ENCODE peak calls at places on chromosomes 13 and 19, in six cellular contexts. N is brain microvascular endothelial cell, E is T follicular helper cell, W is GF-D8, Z is PC-3, T is AG04450. X is an unnamed sample.

GRCh38 chr13:114124921-114125320 is 7.5 kb downstream of the RASA3 start:
- DNase-seq in N (peak; percentile 70), E (peak; percentile 64), W (peak; percentile 29), Z (peak; percentile 55), T (peak; percentile 58), X (no peak)

GRCh38 chr19:39237200-39238184 is 7.3 kb downstream of the IFNL3 start:
- DNase-seq in N (no peak), E (no peak), W (peak; percentile 19), Z (peak; percentile 52), T (no peak), X (no peak)

GRCh38 chr19:7917292-7918061 is 2.7 kb upstream of the SNAPC2 start:
- DNase-seq in N (peak; percentile 29), E (peak; percentile 39), W (peak; percentile 6), Z (peak; percentile 75), T (no peak), X (peak; percentile 31)

GRCh38 chr13:37067874-37068273 is 8.4 kb upstream of the SUPT20H start:
- DNase-seq in N (no peak), E (no peak), W (no peak), Z (no peak), T (no peak), X (no peak)

GRCh38 chr13:50268500-50268899 is 253.3 kb downstream of the KCNRG start:
- DNase-seq in N (no peak), E (no peak), W (no peak), Z (no peak), T (no peak), X (no peak)

GRCh38 chr19:12676384-12676792 is 5.3 kb downstream of the DHPS start:
- DNase-seq in N (peak; percentile 74), E (peak; percentile 73), W (peak; percentile 23), Z (peak; percentile 92), T (peak; percentile 27), X (peak; percentile 92)

GRCh38 chr19:19554074-19555023 is 16.3 kb downstream of the CILP2 start:
- DNase-seq in N (no peak), E (no peak), W (no peak), Z (peak; percentile 55), T (no peak), X (peak; percentile 27)

GRCh38 chr13:63643543-63643942 is 2227.9 kb upstream of the PCDH20 start:
- DNase-seq in N (no peak), E (no peak), W (no peak), Z (no peak), T (no peak), X (no peak)

GRCh38 chr13:98740131-98740530 is 12.3 kb downstream of the SLC15A1 start:
- DNase-seq in N (no peak), E (no peak), W (no peak), Z (no peak), T (no peak), X (no peak)

GRCh38 chr13:76016799-76017198 is 380.7 kb downstream of the LMO7 start:
- DNase-seq in N (peak; percentile 54), E (no peak), W (no peak), Z (peak; percentile 67), T (no peak), X (no peak)

GRCh38 chr13:24923305-24923640 is 159.3 kb downstream of the RNF17 start:
- DNase-seq in N (peak; percentile 43), E (no peak), W (peak; percentile 79), Z (peak; percentile 15), T (peak; percentile 47), X (no peak)

GRCh38 chr19:8585894-8586750 is 8.9 kb upstream of the MYO1F start:
- DNase-seq in N (no peak), E (peak; percentile 40), W (no peak), Z (peak; percentile 85), T (no peak), X (peak; percentile 64)

GRCh38 chr13:21522130-21522529 is 63.0 kb upstream of the ZDHHC20 start:
- DNase-seq in N (no peak), E (no peak), W (no peak), Z (no peak), T (no peak), X (no peak)

GRCh38 chr19:44553478-44554171 is 24.1 kb upstream of the CEACAM20 start:
- DNase-seq in N (peak; percentile 15), E (no peak), W (peak; percentile 67), Z (no peak), T (no peak), X (no peak)

GRCh38 chr13:27000686-27001085 is 170.9 kb downstream of the USP12 start:
- DNase-seq in N (no peak), E (no peak), W (no peak), Z (no peak), T (no peak), X (no peak)

GRCh38 chr19:8404391-8405151 is 8.5 kb upstream of the MARCHF2 start:
- DNase-seq in N (no peak), E (no peak), W (no peak), Z (no peak), T (no peak), X (no peak)

GRCh38 chr19:9989504-9989903 is 20.8 kb downstream of the COL5A3 start:
- DNase-seq in N (no peak), E (no peak), W (no peak), Z (no peak), T (no peak), X (no peak)

GRCh38 chr19:7541481-7541824 is 5.9 kb downstream of the PNPLA6 start:
- DNase-seq in N (no peak), E (no peak), W (no peak), Z (no peak), T (no peak), X (no peak)

GRCh38 chr19:1274852-1275259 is 474 bp upstream of the FAM174C start:
- DNase-seq in N (no peak), E (no peak), W (no peak), Z (no peak), T (no peak), X (no peak)

GRCh38 chr19:38838986-38839761 is 7.6 kb upstream of the ECH1 start:
- DNase-seq in N (no peak), E (no peak), W (no peak), Z (no peak), T (no peak), X (no peak)

GRCh38 chr19:49443366-49444099 is 2.2 kb upstream of the SLC17A7 start:
- DNase-seq in N (peak; percentile 88), E (peak; percentile 89), W (peak; percentile 80), Z (peak; percentile 98), T (peak; percentile 87), X (peak; percentile 98)

GRCh38 chr13:30601836-30602235 is 15.9 kb upstream of the USPL1 start:
- DNase-seq in N (no peak), E (no peak), W (no peak), Z (no peak), T (no peak), X (no peak)

GRCh38 chr19:47755762-47756626 is 10.6 kb downstream of the NOP53 start:
- DNase-seq in N (no peak), E (no peak), W (no peak), Z (no peak), T (no peak), X (no peak)

GRCh38 chr13:88000239-88000638 is 329.1 kb downstream of the SLITRK5 start:
- DNase-seq in N (no peak), E (no peak), W (no peak), Z (no peak), T (no peak), X (no peak)

GRCh38 chr19:48872884-48873475 is 759 bp downstream of the PPP1R15A start:
- DNase-seq in N (peak; percentile 96), E (peak; percentile 72), W (peak; percentile 64), Z (peak; percentile 92), T (peak; percentile 89), X (peak; percentile 95)

GRCh38 chr19:23523863-23524262 is 128.6 kb upstream of the ZNF91 start:
- DNase-seq in N (no peak), E (no peak), W (no peak), Z (no peak), T (no peak), X (no peak)

GRCh38 chr19:39498262-39499081 is at the start of gene DLL3:
- DNase-seq in N (peak; percentile 7), E (no peak), W (peak; percentile 45), Z (peak; percentile 50), T (no peak), X (no peak)

GRCh38 chr19:51460164-51460992 is 2.1 kb upstream of the SIGLEC8 start:
- DNase-seq in N (no peak), E (no peak), W (peak; percentile 31), Z (peak; percentile 20), T (no peak), X (no peak)

GRCh38 chr13:98976338-98976737 is 1.5 kb downstream of the DOCK9 start:
- DNase-seq in N (no peak), E (no peak), W (peak; percentile 16), Z (no peak), T (no peak), X (peak; percentile 62)

GRCh38 chr19:27774337-27774736 is 1438.6 kb downstream of the UQCRFS1 start:
- DNase-seq in N (no peak), E (no peak), W (no peak), Z (peak; percentile 9), T (no peak), X (no peak)

GRCh38 chr13:83980322-83980721 is 98.0 kb upstream of the SLITRK1 start:
- DNase-seq in N (no peak), E (no peak), W (no peak), Z (no peak), T (no peak), X (no peak)

GRCh38 chr13:75637101-75637774 is 1.1 kb downstream of the LMO7 start:
- DNase-seq in N (no peak), E (no peak), W (no peak), Z (no peak), T (no peak), X (no peak)

GRCh38 chr13:48571121-48571901 is 38.4 kb upstream of the RCBTB2 start:
- DNase-seq in N (peak; percentile 67), E (no peak), W (peak; percentile 58), Z (no peak), T (peak; percentile 56), X (no peak)

GRCh38 chr19:3459322-3459881 is 20.9 kb downstream of the SMIM24 start:
- DNase-seq in N (peak; percentile 96), E (no peak), W (no peak), Z (no peak), T (peak; percentile 58), X (no peak)

GRCh38 chr19:6125571-6125989 is 9.9 kb upstream of the ACSBG2 start:
- DNase-seq in N (peak; percentile 60), E (peak; percentile 48), W (peak; percentile 25), Z (peak; percentile 95), T (peak; percentile 48), X (peak; percentile 56)

X was measured in SJSA1.